ENCODE peak calls at places on chromosomes 5 and 9, in eight cellular contexts. One of them, this sample, is unnamed.

GRCh38 chr5:8633706-8634105 is 764.8 kb downstream of the MTRR start:
- DNase-seq in sigmoid colon: no peak
- DNase-seq in stimulated activated CD4-positive, alpha-beta T cell treated with anti-CD3 and anti-CD28 coated beads, Interleukin-2, amount 100 ng/mL, for 48 hours: no peak
- DNase-seq in NCI-H1436: no peak
- DNase-seq in nucleus accumbens: no peak
- DNase-seq in T-helper 2 cell: no peak
- DNase-seq in activated CD4-positive, alpha-beta T cell treated with anti-CD3 and anti-CD28 coated beads, Interleukin-2, amount 10 ng/mL, durations not matched to agents 7 days and 5 days: no peak
- DNase-seq in heart left ventricle: no peak
- DNase-seq in this sample: no peak

GRCh38 chr9:132008184-132008781 is 71.4 kb downstream of the MED27 start:
- DNase-seq in sigmoid colon: no peak
- DNase-seq in stimulated activated CD4-positive, alpha-beta T cell treated with anti-CD3 and anti-CD28 coated beads, Interleukin-2, amount 100 ng/mL, for 48 hours: no peak
- DNase-seq in NCI-H1436: no peak
- DNase-seq in nucleus accumbens: no peak
- DNase-seq in T-helper 2 cell: no peak
- DNase-seq in activated CD4-positive, alpha-beta T cell treated with anti-CD3 and anti-CD28 coated beads, Interleukin-2, amount 10 ng/mL, durations not matched to agents 7 days and 5 days: no peak
- DNase-seq in heart left ventricle: no peak
- DNase-seq in this sample: no peak

GRCh38 chr9:95167998-95168397 is 149.5 kb downstream of the FANCC start:
- DNase-seq in sigmoid colon: no peak
- DNase-seq in stimulated activated CD4-positive, alpha-beta T cell treated with anti-CD3 and anti-CD28 coated beads, Interleukin-2, amount 100 ng/mL, for 48 hours: peak; percentile 63
- DNase-seq in NCI-H1436: peak; percentile 8
- DNase-seq in nucleus accumbens: no peak
- DNase-seq in T-helper 2 cell: peak; percentile 44
- DNase-seq in activated CD4-positive, alpha-beta T cell treated with anti-CD3 and anti-CD28 coated beads, Interleukin-2, amount 10 ng/mL, durations not matched to agents 7 days and 5 days: peak; percentile 76
- DNase-seq in heart left ventricle: peak; percentile 60
- DNase-seq in this sample: peak; percentile 84

GRCh38 chr9:133598978-133599377 is 10.2 kb downstream of the FAM163B start:
- DNase-seq in sigmoid colon: no peak
- DNase-seq in stimulated activated CD4-positive, alpha-beta T cell treated with anti-CD3 and anti-CD28 coated beads, Interleukin-2, amount 100 ng/mL, for 48 hours: no peak
- DNase-seq in NCI-H1436: no peak
- DNase-seq in nucleus accumbens: no peak
- DNase-seq in T-helper 2 cell: no peak
- DNase-seq in activated CD4-positive, alpha-beta T cell treated with anti-CD3 and anti-CD28 coated beads, Interleukin-2, amount 10 ng/mL, durations not matched to agents 7 days and 5 days: no peak
- DNase-seq in heart left ventricle: no peak
- DNase-seq in this sample: no peak

GRCh38 chr9:97397220-97397619 is 14.7 kb upstream of the TDRD7 start:
- DNase-seq in sigmoid colon: no peak
- DNase-seq in stimulated activated CD4-positive, alpha-beta T cell treated with anti-CD3 and anti-CD28 coated beads, Interleukin-2, amount 100 ng/mL, for 48 hours: peak; percentile 23
- DNase-seq in NCI-H1436: no peak
- DNase-seq in nucleus accumbens: no peak
- DNase-seq in T-helper 2 cell: no peak
- DNase-seq in activated CD4-positive, alpha-beta T cell treated with anti-CD3 and anti-CD28 coated beads, Interleukin-2, amount 10 ng/mL, durations not matched to agents 7 days and 5 days: peak; percentile 53
- DNase-seq in heart left ventricle: no peak
- DNase-seq in this sample: no peak

GRCh38 chr5:79560774-79561524 is 47.0 kb upstream of the HOMER1 start:
- DNase-seq in sigmoid colon: no peak
- DNase-seq in stimulated activated CD4-positive, alpha-beta T cell treated with anti-CD3 and anti-CD28 coated beads, Interleukin-2, amount 100 ng/mL, for 48 hours: peak; percentile 17
- DNase-seq in NCI-H1436: no peak
- DNase-seq in nucleus accumbens: no peak
- DNase-seq in T-helper 2 cell: no peak
- DNase-seq in activated CD4-positive, alpha-beta T cell treated with anti-CD3 and anti-CD28 coated beads, Interleukin-2, amount 10 ng/mL, durations not matched to agents 7 days and 5 days: peak; percentile 22
- DNase-seq in heart left ventricle: no peak
- DNase-seq in this sample: no peak

GRCh38 chr5:104751969-104752368 is 1189.4 kb upstream of the NUDT12 start:
- DNase-seq in sigmoid colon: no peak
- DNase-seq in stimulated activated CD4-positive, alpha-beta T cell treated with anti-CD3 and anti-CD28 coated beads, Interleukin-2, amount 100 ng/mL, for 48 hours: no peak
- DNase-seq in NCI-H1436: no peak
- DNase-seq in nucleus accumbens: no peak
- DNase-seq in T-helper 2 cell: no peak
- DNase-seq in activated CD4-positive, alpha-beta T cell treated with anti-CD3 and anti-CD28 coated beads, Interleukin-2, amount 10 ng/mL, durations not matched to agents 7 days and 5 days: no peak
- DNase-seq in heart left ventricle: no peak
- DNase-seq in this sample: no peak

GRCh38 chr9:112310826-112311225 is 22.6 kb downstream of the PTBP3 start:
- DNase-seq in sigmoid colon: no peak
- DNase-seq in stimulated activated CD4-positive, alpha-beta T cell treated with anti-CD3 and anti-CD28 coated beads, Interleukin-2, amount 100 ng/mL, for 48 hours: no peak
- DNase-seq in NCI-H1436: no peak
- DNase-seq in nucleus accumbens: no peak
- DNase-seq in T-helper 2 cell: no peak
- DNase-seq in activated CD4-positive, alpha-beta T cell treated with anti-CD3 and anti-CD28 coated beads, Interleukin-2, amount 10 ng/mL, durations not matched to agents 7 days and 5 days: no peak
- DNase-seq in heart left ventricle: no peak
- DNase-seq in this sample: no peak

GRCh38 chr5:95815143-95815729 is 7.3 kb downstream of the GLRX start:
- DNase-seq in sigmoid colon: no peak
- DNase-seq in stimulated activated CD4-positive, alpha-beta T cell treated with anti-CD3 and anti-CD28 coated beads, Interleukin-2, amount 100 ng/mL, for 48 hours: no peak
- DNase-seq in NCI-H1436: no peak
- DNase-seq in nucleus accumbens: no peak
- DNase-seq in T-helper 2 cell: no peak
- DNase-seq in activated CD4-positive, alpha-beta T cell treated with anti-CD3 and anti-CD28 coated beads, Interleukin-2, amount 10 ng/mL, durations not matched to agents 7 days and 5 days: no peak
- DNase-seq in heart left ventricle: no peak
- DNase-seq in this sample: no peak